ENCODE peak calls at places on chromosomes 5 and 9, in eight cellular contexts. O is ovary, N is mesendoderm, M is A549, I is PC-9, T is A673, Z is dorsolateral prefrontal cortex, W is right lobe of liver. C is an unnamed sample.
A peak's percentile ranks its signal among the peaks of the same experiment; 100 is the strongest.

GRCh38 chr9:88370346-88370745 is 17.9 kb upstream of the SPIN1 start:
- DNase-seq in O (no peak), N (no peak), M (no peak), I (peak; percentile 63), T (no peak), Z (no peak), W (no peak), C (peak; percentile 16)

GRCh38 chr9:94056442-94056974 is 27.8 kb upstream of the PTPDC1 start:
- DNase-seq in O (no peak), N (no peak), M (no peak), I (no peak), T (peak; percentile 30), Z (no peak), W (no peak), C (peak; percentile 72)

GRCh38 chr9:35112257-35113020 is 3.2 kb downstream of the ATOSB start:
- DNase-seq in O (no peak), N (no peak), M (no peak), I (no peak), T (no peak), Z (no peak), W (no peak), C (peak; percentile 68)

GRCh38 chr5:65828507-65828906 is 97.9 kb upstream of the ERBIN start:
- DNase-seq in O (no peak), N (no peak), M (no peak), I (no peak), T (no peak), Z (no peak), W (no peak), C (no peak)

GRCh38 chr9:108534741-108535140 is 321.0 kb downstream of the ACTL7B start:
- DNase-seq in O (no peak), N (no peak), M (no peak), I (peak; percentile 66), T (no peak), Z (no peak), W (no peak), C (peak; percentile 71)

GRCh38 chr5:437281-437771 is 5.7 kb upstream of the EXOC3 start:
- DNase-seq in O (no peak), N (no peak), M (no peak), I (no peak), T (no peak), Z (no peak), W (no peak), C (peak; percentile 49)

GRCh38 chr9:95349109-95350038 is 31.9 kb upstream of the FANCC start:
- DNase-seq in O (no peak), N (peak; percentile 65), M (no peak), I (no peak), T (peak; percentile 40), Z (no peak), W (no peak), C (peak; percentile 25)

GRCh38 chr5:91182763-91183162 is 200.4 kb downstream of the ARRDC3 start:
- DNase-seq in O (no peak), N (peak; percentile 21), M (no peak), I (no peak), T (peak; percentile 42), Z (no peak), W (no peak), C (no peak)

GRCh38 chr5:79512692-79513518 is 1.0 kb downstream of the HOMER1 start:
- DNase-seq in O (no peak), N (peak; percentile 66), M (no peak), I (no peak), T (no peak), Z (peak; percentile 20), W (no peak), C (peak; percentile 58)

GRCh38 chr9:127809562-127810377 is 7.1 kb downstream of the FPGS start:
- DNase-seq in O (peak; percentile 74), N (peak; percentile 77), M (peak; percentile 37), I (no peak), T (no peak), Z (no peak), W (peak; percentile 75), C (no peak)

GRCh38 chr5:150053231-150053626 is 33.1 kb downstream of the CSF1R start:
- DNase-seq in O (no peak), N (no peak), M (peak; percentile 31), I (no peak), T (peak; percentile 40), Z (no peak), W (no peak), C (peak; percentile 87)

GRCh38 chr9:107144475-107144874 is 138.6 kb upstream of the RAD23B start:
- DNase-seq in O (no peak), N (no peak), M (no peak), I (no peak), T (no peak), Z (no peak), W (no peak), C (no peak)

GRCh38 chr5:173315495-173316352 is 12.5 kb downstream of the STC2 start:
- DNase-seq in O (peak; percentile 57), N (peak; percentile 78), M (no peak), I (peak; percentile 72), T (peak; percentile 58), Z (no peak), W (no peak), C (peak; percentile 95)

GRCh38 chr9:121269030-121269887 is 1.3 kb downstream of the GSN start:
- DNase-seq in O (no peak), N (peak; percentile 63), M (no peak), I (peak; percentile 47), T (peak; percentile 32), Z (no peak), W (no peak), C (peak; percentile 69)

GRCh38 chr5:172178301-172179031 is 9.6 kb downstream of the STK10 start:
- DNase-seq in O (no peak), N (no peak), M (no peak), I (no peak), T (no peak), Z (peak; percentile 80), W (no peak), C (no peak)

GRCh38 chr9:116860509-116861120 is 173.5 kb downstream of the TRIM32 start:
- DNase-seq in O (peak; percentile 18), N (peak; percentile 86), M (peak; percentile 62), I (peak; percentile 56), T (peak; percentile 76), Z (peak; percentile 60), W (peak; percentile 71), C (peak; percentile 68)

GRCh38 chr9:89963280-89963679 is 358.5 kb downstream of the GADD45G start:
- DNase-seq in O (no peak), N (no peak), M (no peak), I (no peak), T (no peak), Z (no peak), W (no peak), C (no peak)

GRCh38 chr5:132237670-132238069 is 10.0 kb upstream of the P4HA2 start:
- DNase-seq in O (no peak), N (no peak), M (no peak), I (no peak), T (no peak), Z (no peak), W (peak; percentile 69), C (no peak)

GRCh38 chr5:103867857-103868598 is 305.4 kb upstream of the NUDT12 start:
- DNase-seq in O (no peak), N (no peak), M (no peak), I (no peak), T (no peak), Z (no peak), W (no peak), C (no peak)

GRCh38 chr5:75055727-75056144 is 3.4 kb upstream of the GCNT4 start:
- DNase-seq in O (no peak), N (peak; percentile 98), M (peak; percentile 14), I (peak; percentile 45), T (no peak), Z (no peak), W (no peak), C (peak; percentile 55)

GRCh38 chr9:127121628-127122175 is 733 bp downstream of the ANGPTL2 start:
- DNase-seq in O (peak; percentile 55), N (peak; percentile 50), M (no peak), I (no peak), T (no peak), Z (no peak), W (no peak), C (peak; percentile 56)

GRCh38 chr9:31032206-31032605 is 1352.2 kb upstream of the ACO1 start:
- DNase-seq in O (no peak), N (no peak), M (no peak), I (no peak), T (no peak), Z (no peak), W (no peak), C (no peak)

GRCh38 chr5:135012951-135013391 is 21.1 kb downstream of the PITX1 start:
- DNase-seq in O (no peak), N (no peak), M (no peak), I (no peak), T (no peak), Z (no peak), W (no peak), C (no peak)

GRCh38 chr5:77180167-77181081 is 30.1 kb upstream of the PDE8B start:
- DNase-seq in O (no peak), N (no peak), M (no peak), I (no peak), T (peak; percentile 30), Z (peak; percentile 15), W (peak; percentile 71), C (peak; percentile 18)

GRCh38 chr9:126558051-126558665 is 55.6 kb upstream of the LMX1B start:
- DNase-seq in O (peak; percentile 38), N (peak; percentile 68), M (peak; percentile 51), I (peak; percentile 41), T (peak; percentile 46), Z (peak; percentile 70), W (peak; percentile 73), C (peak; percentile 20)

GRCh38 chr9:124266826-124267201 is 9.1 kb downstream of the NEK6 start:
- DNase-seq in O (no peak), N (no peak), M (no peak), I (no peak), T (no peak), Z (no peak), W (no peak), C (no peak)
- H3K27ac ChIP-seq in O (no peak overlapping the region), N (no peak overlapping the region), M (peak overlapping the region; percentile 76), I (no peak overlapping the region), T (peak overlapping the region; percentile 27), Z (no peak overlapping the region), W (no peak overlapping the region), C (peak overlapping the region; percentile 88)

DNA sequence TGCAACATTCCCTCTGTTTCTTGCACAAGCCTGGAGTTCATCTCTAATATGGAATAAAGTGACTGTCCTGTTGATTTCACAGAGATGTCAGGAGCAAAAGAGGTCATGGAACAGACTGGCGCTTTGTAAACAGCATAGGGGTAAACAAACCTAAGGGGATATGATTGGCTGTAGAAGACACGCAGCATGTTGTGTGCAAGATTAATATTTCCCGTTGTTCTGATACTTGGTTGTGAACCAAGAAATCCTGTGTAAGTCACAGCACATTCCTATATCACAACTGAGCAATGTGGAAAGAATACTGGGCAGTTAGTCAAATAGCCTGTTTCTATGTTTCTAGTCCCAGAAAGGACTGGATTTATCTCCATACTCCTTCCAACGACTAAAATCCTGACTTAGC is 3.2 kb downstream of the ADAMTS12 start:
- DNase-seq in O (no peak), N (no peak), M (no peak), I (no peak), T (no peak), Z (no peak), W (no peak), C (peak; percentile 69)
- H3K27ac ChIP-seq in O (no peak overlapping the region), N (no peak overlapping the region), M (no peak overlapping the region), I (no peak overlapping the region), T (no peak overlapping the region), Z (no peak overlapping the region), W (peak overlapping the region; percentile 5), C (no peak overlapping the region)

GRCh38 chr5:171093598-171093997 is 215.4 kb upstream of the TLX3 start:
- DNase-seq in O (no peak), N (no peak), M (no peak), I (no peak), T (no peak), Z (no peak), W (no peak), C (no peak)
- H3K27ac ChIP-seq in O (no peak overlapping the region), N (no peak overlapping the region), M (no peak overlapping the region), I (no peak overlapping the region), T (no peak overlapping the region), Z (no peak overlapping the region), W (no peak overlapping the region), C (no peak overlapping the region)

GRCh38 chr9:27408523-27408922 is 111.6 kb upstream of the EQTN start:
- DNase-seq in O (no peak), N (no peak), M (peak; percentile 36), I (no peak), T (no peak), Z (no peak), W (no peak), C (peak; percentile 5)
- H3K27ac ChIP-seq in O (no peak overlapping the region), N (no peak overlapping the region), M (peak overlapping the region; percentile 60), I (no peak overlapping the region), T (no peak overlapping the region), Z (peak overlapping the region; percentile 89), W (no peak overlapping the region), C (no peak overlapping the region)

C was measured in mesenchymal stem cell.